ENCODE peak calls at places on chromosomes 5 and 9, in nine cellular contexts. One of them, this sample, is unnamed.

GRCh38 chr5:134146651-134147544 is 29.9 kb downstream of the SKP1 start:
- DNase-seq in mammary epithelial cell: peak; percentile 11
- DNase-seq in psoas muscle: no peak
- DNase-seq in hepatocyte: no peak
- DNase-seq in Panc1: no peak
- DNase-seq in IMR-90: peak; percentile 47
- DNase-seq in esophagus squamous epithelium: no peak
- DNase-seq in upper lobe of left lung: no peak
- DNase-seq in gastrocnemius medialis: no peak
- DNase-seq in this sample: no peak

GRCh38 chr5:67643531-67643930 is 446.9 kb upstream of the CD180 start:
- DNase-seq in esophagus squamous epithelium: no peak
- DNase-seq in upper lobe of left lung: no peak
- DNase-seq in mammary epithelial cell: no peak
- DNase-seq in Panc1: no peak
- DNase-seq in gastrocnemius medialis: no peak
- DNase-seq in psoas muscle: no peak
- DNase-seq in IMR-90: no peak
- DNase-seq in hepatocyte: no peak
- DNase-seq in this sample: no peak

GRCh38 chr9:69874301-69875060 is 53.9 kb downstream of the CFAP95 start:
- DNase-seq in esophagus squamous epithelium: no peak
- DNase-seq in upper lobe of left lung: no peak
- DNase-seq in Panc1: no peak
- DNase-seq in psoas muscle: no peak
- DNase-seq in hepatocyte: no peak
- DNase-seq in mammary epithelial cell: no peak
- DNase-seq in IMR-90: no peak
- DNase-seq in gastrocnemius medialis: no peak
- DNase-seq in this sample: no peak

GRCh38 chr9:81083062-81083461 is 606.3 kb downstream of the TLE1 start:
- DNase-seq in upper lobe of left lung: no peak
- DNase-seq in Panc1: no peak
- DNase-seq in hepatocyte: peak; percentile 60
- DNase-seq in IMR-90: peak; percentile 40
- DNase-seq in psoas muscle: no peak
- DNase-seq in esophagus squamous epithelium: no peak
- DNase-seq in gastrocnemius medialis: no peak
- DNase-seq in mammary epithelial cell: no peak
- DNase-seq in this sample: no peak

GRCh38 chr5:144313147-144313726 is 142.6 kb downstream of the KCTD16 start:
- DNase-seq in Panc1: no peak
- DNase-seq in upper lobe of left lung: no peak
- DNase-seq in hepatocyte: no peak
- DNase-seq in mammary epithelial cell: no peak
- DNase-seq in gastrocnemius medialis: no peak
- DNase-seq in IMR-90: no peak
- DNase-seq in esophagus squamous epithelium: no peak
- DNase-seq in psoas muscle: no peak
- DNase-seq in this sample: no peak

GRCh38 chr5:126777257-126777973 is 479 bp downstream of the LMNB1 start:
- DNase-seq in Panc1: no peak
- DNase-seq in hepatocyte: peak; percentile 76
- DNase-seq in mammary epithelial cell: peak; percentile 76
- DNase-seq in esophagus squamous epithelium: no peak
- DNase-seq in gastrocnemius medialis: peak; percentile 32
- DNase-seq in upper lobe of left lung: peak; percentile 68
- DNase-seq in psoas muscle: peak; percentile 73
- DNase-seq in IMR-90: peak; percentile 61
- DNase-seq in this sample: peak; percentile 61

GRCh38 chr5:109825450-109825849 is 135.7 kb downstream of the MAN2A1 start:
- DNase-seq in hepatocyte: no peak
- DNase-seq in IMR-90: peak; percentile 43
- DNase-seq in mammary epithelial cell: no peak
- DNase-seq in Panc1: peak; percentile 48
- DNase-seq in gastrocnemius medialis: no peak
- DNase-seq in esophagus squamous epithelium: no peak
- DNase-seq in upper lobe of left lung: no peak
- DNase-seq in psoas muscle: no peak
- DNase-seq in this sample: no peak

GRCh38 chr9:68560131-68560844 is 19.6 kb upstream of the TMEM252 start:
- DNase-seq in gastrocnemius medialis: peak; percentile 57
- DNase-seq in hepatocyte: peak; percentile 37
- DNase-seq in upper lobe of left lung: peak; percentile 78
- DNase-seq in esophagus squamous epithelium: no peak
- DNase-seq in IMR-90: peak; percentile 84
- DNase-seq in mammary epithelial cell: no peak
- DNase-seq in Panc1: no peak
- DNase-seq in psoas muscle: peak; percentile 67
- DNase-seq in this sample: peak; percentile 41

GRCh38 chr9:79430599-79430998 is 141.2 kb upstream of the TLE4 start:
- DNase-seq in esophagus squamous epithelium: no peak
- DNase-seq in hepatocyte: no peak
- DNase-seq in IMR-90: no peak
- DNase-seq in mammary epithelial cell: no peak
- DNase-seq in gastrocnemius medialis: no peak
- DNase-seq in upper lobe of left lung: no peak
- DNase-seq in Panc1: no peak
- DNase-seq in psoas muscle: no peak
- DNase-seq in this sample: no peak

GRCh38 chr9:89278997-89279739 is 31.8 kb upstream of the CKS2 start:
- DNase-seq in Panc1: peak; percentile 12
- DNase-seq in gastrocnemius medialis: no peak
- DNase-seq in upper lobe of left lung: no peak
- DNase-seq in hepatocyte: peak; percentile 77
- DNase-seq in psoas muscle: no peak
- DNase-seq in mammary epithelial cell: peak; percentile 49
- DNase-seq in esophagus squamous epithelium: no peak
- DNase-seq in IMR-90: peak; percentile 71
- DNase-seq in this sample: peak; percentile 15

GRCh38 chr9:87714819-87715218 is 11.1 kb upstream of the CTSL start:
- DNase-seq in psoas muscle: no peak
- DNase-seq in mammary epithelial cell: peak; percentile 63
- DNase-seq in upper lobe of left lung: peak; percentile 66
- DNase-seq in IMR-90: peak; percentile 90
- DNase-seq in gastrocnemius medialis: peak; percentile 58
- DNase-seq in hepatocyte: peak; percentile 68
- DNase-seq in esophagus squamous epithelium: no peak
- DNase-seq in Panc1: no peak
- DNase-seq in this sample: no peak

GRCh38 chr5:12623408-12623807 is 719.2 kb upstream of the CTNND2 start:
- DNase-seq in esophagus squamous epithelium: no peak
- DNase-seq in mammary epithelial cell: no peak
- DNase-seq in IMR-90: no peak
- DNase-seq in gastrocnemius medialis: no peak
- DNase-seq in upper lobe of left lung: no peak
- DNase-seq in Panc1: no peak
- DNase-seq in hepatocyte: no peak
- DNase-seq in psoas muscle: no peak
- DNase-seq in this sample: no peak

GRCh38 chr9:90092512-90092911 is 487.7 kb downstream of the GADD45G start:
- DNase-seq in gastrocnemius medialis: no peak
- DNase-seq in upper lobe of left lung: no peak
- DNase-seq in esophagus squamous epithelium: no peak
- DNase-seq in hepatocyte: no peak
- DNase-seq in mammary epithelial cell: no peak
- DNase-seq in Panc1: no peak
- DNase-seq in IMR-90: no peak
- DNase-seq in psoas muscle: no peak
- DNase-seq in this sample: peak; percentile 73

GRCh38 chr5:56564451-56565223 is 250.7 kb upstream of the MAP3K1 start:
- DNase-seq in mammary epithelial cell: no peak
- DNase-seq in psoas muscle: no peak
- DNase-seq in gastrocnemius medialis: no peak
- DNase-seq in IMR-90: peak; percentile 73
- DNase-seq in Panc1: no peak
- DNase-seq in hepatocyte: no peak
- DNase-seq in upper lobe of left lung: no peak
- DNase-seq in esophagus squamous epithelium: no peak
- DNase-seq in this sample: no peak

GRCh38 chr9:35933525-35934067 is 24.3 kb downstream of the SPAAR start:
- DNase-seq in Panc1: no peak
- DNase-seq in upper lobe of left lung: no peak
- DNase-seq in esophagus squamous epithelium: no peak
- DNase-seq in mammary epithelial cell: no peak
- DNase-seq in hepatocyte: no peak
- DNase-seq in IMR-90: no peak
- DNase-seq in psoas muscle: no peak
- DNase-seq in gastrocnemius medialis: no peak
- DNase-seq in this sample: no peak

GRCh38 chr9:18665947-18666346 is 192.0 kb downstream of the ADAMTSL1 start:
- DNase-seq in mammary epithelial cell: no peak
- DNase-seq in IMR-90: no peak
- DNase-seq in hepatocyte: no peak
- DNase-seq in esophagus squamous epithelium: no peak
- DNase-seq in psoas muscle: no peak
- DNase-seq in Panc1: no peak
- DNase-seq in gastrocnemius medialis: no peak
- DNase-seq in upper lobe of left lung: no peak
- DNase-seq in this sample: no peak

GRCh38 chr9:99134893-99135341 is 30.0 kb downstream of the TGFBR1 start:
- DNase-seq in gastrocnemius medialis: no peak
- DNase-seq in mammary epithelial cell: peak; percentile 50
- DNase-seq in esophagus squamous epithelium: no peak
- DNase-seq in hepatocyte: no peak
- DNase-seq in Panc1: no peak
- DNase-seq in upper lobe of left lung: no peak
- DNase-seq in IMR-90: peak; percentile 78
- DNase-seq in psoas muscle: no peak
- DNase-seq in this sample: peak; percentile 33
- H3K36me3 ChIP-seq in gastrocnemius medialis: no peaks in the 10 kb centered on the region
- H3K36me3 ChIP-seq in mammary epithelial cell: peaks cover 6% of the 10 kb centered on the region
- H3K36me3 ChIP-seq in esophagus squamous epithelium: no peaks in the 10 kb centered on the region
- H3K36me3 ChIP-seq in hepatocyte: no peaks in the 10 kb centered on the region
- H3K36me3 ChIP-seq in Panc1: no peaks in the 10 kb centered on the region
- H3K36me3 ChIP-seq in upper lobe of left lung: peaks cover 42% of the 10 kb centered on the region
- H3K36me3 ChIP-seq in IMR-90: peaks cover 21% of the 10 kb centered on the region
- H3K36me3 ChIP-seq in psoas muscle: no peaks in the 10 kb centered on the region
- H3K36me3 ChIP-seq in this sample: peaks cover 12% of the 10 kb centered on the region

GRCh38 chr9:95124582-95125359 is 192.7 kb downstream of the FANCC start:
- DNase-seq in hepatocyte: no peak
- DNase-seq in gastrocnemius medialis: no peak
- DNase-seq in mammary epithelial cell: no peak
- DNase-seq in upper lobe of left lung: no peak
- DNase-seq in esophagus squamous epithelium: no peak
- DNase-seq in IMR-90: no peak
- DNase-seq in Panc1: no peak
- DNase-seq in psoas muscle: no peak
- DNase-seq in this sample: no peak
- TF ChIP-seq CTCF in hepatocyte: peak; percentile 30
- TF ChIP-seq CTCF in gastrocnemius medialis: peak; percentile 35
- TF ChIP-seq CTCF in mammary epithelial cell: peak; percentile 30
- TF ChIP-seq CTCF in upper lobe of left lung: no peak
- TF ChIP-seq CTCF in esophagus squamous epithelium: peak; percentile 50
- TF ChIP-seq CTCF in IMR-90: no peak
- TF ChIP-seq CTCF in Panc1: peak; percentile 38
- TF ChIP-seq CTCF in psoas muscle: peak; percentile 9
- TF ChIP-seq CTCF in this sample: no peak

DNA sequence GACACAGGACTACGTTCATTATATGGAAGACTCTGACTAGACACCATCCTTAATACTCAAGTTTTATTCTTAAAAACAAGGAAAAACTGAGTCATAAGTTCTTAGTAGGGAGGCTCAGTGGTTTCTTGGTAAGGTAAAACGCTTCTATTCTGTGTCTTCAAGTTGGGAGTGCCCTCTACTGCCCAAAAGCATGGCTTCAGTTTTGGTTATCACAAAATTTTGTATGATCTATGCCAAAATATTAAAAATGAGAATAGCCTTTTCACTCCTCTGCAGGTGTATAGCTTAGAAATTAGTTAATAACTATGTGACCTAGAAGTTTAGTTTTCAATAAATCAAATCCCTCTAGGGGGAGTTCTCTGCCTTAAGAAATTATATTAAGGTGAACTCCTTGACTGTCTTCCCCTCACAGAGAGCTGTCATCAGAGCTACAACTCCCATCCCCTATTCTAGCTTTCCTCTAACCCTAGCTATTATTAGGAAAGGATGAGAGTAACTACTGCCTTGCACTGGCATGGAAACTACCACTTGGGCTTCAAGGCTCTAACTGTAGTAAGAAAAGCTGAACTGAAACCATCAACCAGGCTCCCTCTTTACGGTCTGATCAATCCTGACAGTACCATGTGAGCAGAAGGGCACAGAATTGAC is 189.7 kb downstream of the GNAQ start:
- DNase-seq in mammary epithelial cell: no peak
- DNase-seq in hepatocyte: no peak
- DNase-seq in esophagus squamous epithelium: no peak
- DNase-seq in IMR-90: no peak
- DNase-seq in gastrocnemius medialis: no peak
- DNase-seq in psoas muscle: no peak
- DNase-seq in upper lobe of left lung: no peak
- DNase-seq in Panc1: no peak
- DNase-seq in this sample: no peak
- H3K36me3 ChIP-seq in mammary epithelial cell: no peaks in the 10 kb centered on the region
- H3K36me3 ChIP-seq in hepatocyte: no peaks in the 10 kb centered on the region
- H3K36me3 ChIP-seq in esophagus squamous epithelium: no peaks in the 10 kb centered on the region
- H3K36me3 ChIP-seq in IMR-90: no peaks in the 10 kb centered on the region
- H3K36me3 ChIP-seq in gastrocnemius medialis: no peaks in the 10 kb centered on the region
- H3K36me3 ChIP-seq in psoas muscle: no peaks in the 10 kb centered on the region
- H3K36me3 ChIP-seq in upper lobe of left lung: no peaks in the 10 kb centered on the region
- H3K36me3 ChIP-seq in Panc1: no peaks in the 10 kb centered on the region
- H3K36me3 ChIP-seq in this sample: no peaks in the 10 kb centered on the region

GRCh38 chr9:107481035-107481434 is 8.5 kb downstream of the KLF4 start:
- DNase-seq in upper lobe of left lung: no peak
- DNase-seq in mammary epithelial cell: no peak
- DNase-seq in psoas muscle: no peak
- DNase-seq in hepatocyte: no peak
- DNase-seq in Panc1: no peak
- DNase-seq in esophagus squamous epithelium: no peak
- DNase-seq in gastrocnemius medialis: no peak
- DNase-seq in IMR-90: no peak
- DNase-seq in this sample: no peak
- TF ChIP-seq CTCF in upper lobe of left lung: no peak
- TF ChIP-seq CTCF in mammary epithelial cell: peak; percentile 16
- TF ChIP-seq CTCF in psoas muscle: no peak
- TF ChIP-seq CTCF in hepatocyte: peak; percentile 36
- TF ChIP-seq CTCF in Panc1: no peak
- TF ChIP-seq CTCF in esophagus squamous epithelium: peak; percentile 49
- TF ChIP-seq CTCF in gastrocnemius medialis: peak; percentile 34
- TF ChIP-seq CTCF in IMR-90: peak; percentile 19
- TF ChIP-seq CTCF in this sample: no peak

GRCh38 chr5:1079961-1080360 is 31.9 kb downstream of the SLC12A7 start:
- DNase-seq in esophagus squamous epithelium: no peak
- DNase-seq in mammary epithelial cell: no peak
- DNase-seq in IMR-90: no peak
- DNase-seq in psoas muscle: no peak
- DNase-seq in upper lobe of left lung: no peak
- DNase-seq in hepatocyte: no peak
- DNase-seq in gastrocnemius medialis: no peak
- DNase-seq in Panc1: no peak
- DNase-seq in this sample: no peak
- H3K36me3 ChIP-seq in esophagus squamous epithelium: peaks cover 9% of the 10 kb centered on the region
- H3K36me3 ChIP-seq in mammary epithelial cell: no peaks in the 10 kb centered on the region
- H3K36me3 ChIP-seq in IMR-90: peaks cover 20% of the 10 kb centered on the region
- H3K36me3 ChIP-seq in psoas muscle: no peaks in the 10 kb centered on the region
- H3K36me3 ChIP-seq in upper lobe of left lung: peaks cover 93% of the 10 kb centered on the region
- H3K36me3 ChIP-seq in hepatocyte: no peaks in the 10 kb centered on the region
- H3K36me3 ChIP-seq in gastrocnemius medialis: peaks cover 5% of the 10 kb centered on the region
- H3K36me3 ChIP-seq in Panc1: peaks cover 4% of the 10 kb centered on the region
- H3K36me3 ChIP-seq in this sample: no peaks in the 10 kb centered on the region